ENCODE peak calls at places on chromosome 20, in four cellular contexts. U is suprapubic skin, N is sigmoid colon, D is psoas muscle. P is an unnamed sample.

GRCh38 chr20:37511605-37512275 is 9.3 kb upstream of the NNAT start:
- DNase-seq in D (no peak), N (peak; percentile 36), U (no peak), P (no peak)

GRCh38 chr20:14716251-14716650 is 378.8 kb upstream of the FLRT3 start:
- DNase-seq in U (no peak), D (no peak), N (no peak), P (no peak)

GRCh38 chr20:5445611-5446010 is 128.9 kb upstream of the PROKR2 start:
- DNase-seq in D (no peak), U (no peak), N (no peak), P (no peak)

GRCh38 chr20:61660559-61660958 is 405.1 kb downstream of the TAF4 start:
- DNase-seq in D (no peak), N (no peak), U (no peak), P (no peak)

GRCh38 chr20:6731951-6732580 is 35.4 kb upstream of the BMP2 start:
- DNase-seq in D (peak; percentile 52), N (peak; percentile 83), U (no peak), P (no peak)

GRCh38 chr20:48986899-48987298 is 59.2 kb upstream of the CSE1L start:
- DNase-seq in U (no peak), D (no peak), N (no peak), P (peak; percentile 18)

GRCh38 chr20:10857362-10858070 is 183.7 kb upstream of the JAG1 start:
- DNase-seq in D (no peak), N (no peak), U (no peak), P (peak; percentile 97)

GRCh38 chr20:35601021-35601973 is 14.3 kb upstream of the SPAG4 start:
- DNase-seq in U (peak; percentile 88), D (peak; percentile 77), N (peak; percentile 91), P (peak; percentile 76)

GRCh38 chr20:24523661-24524060 is 54.2 kb downstream of the SYNDIG1 start:
- DNase-seq in U (no peak), N (no peak), D (no peak), P (no peak)

GRCh38 chr20:24018796-24019195 is 30.2 kb upstream of the GGTLC1 start:
- DNase-seq in U (no peak), N (no peak), D (no peak), P (no peak)

GRCh38 chr20:10448270-10449156 is 13.4 kb downstream of the SLX4IP start:
- DNase-seq in U (no peak), N (no peak), D (no peak), P (no peak)

GRCh38 chr20:51500311-51500710 is 42.2 kb downstream of the NFATC2 start:
- DNase-seq in U (peak; percentile 21), D (no peak), N (no peak), P (no peak)

GRCh38 chr20:33131949-33132822 is 35.8 kb upstream of the BPIFA2 start:
- DNase-seq in D (no peak), U (no peak), N (no peak), P (no peak)

GRCh38 chr20:17612975-17613327 is 43.1 kb downstream of the DSTN start:
- DNase-seq in D (no peak), U (no peak), N (no peak), P (no peak)

GRCh38 chr20:6122111-6122872 is 538 bp downstream of the FERMT1 start:
- DNase-seq in D (no peak), U (no peak), N (no peak), P (peak; percentile 45)

GRCh38 chr20:34017610-34018009 is 23.9 kb downstream of the RALY start:
- DNase-seq in U (no peak), N (no peak), D (no peak), P (no peak)

GRCh38 chr20:32155017-32155965 is 45.8 kb downstream of the TM9SF4 start:
- DNase-seq in U (peak; percentile 89), N (peak; percentile 87), D (peak; percentile 90), P (peak; percentile 41)

GRCh38 chr20:20712004-20712473 is 405 bp downstream of the RALGAPA2 start:
- DNase-seq in N (no peak), D (no peak), U (no peak), P (no peak)

GRCh38 chr20:62580052-62580451 is 62.3 kb upstream of the SLCO4A1 start:
- DNase-seq in N (no peak), D (no peak), U (no peak), P (peak; percentile 36)

GRCh38 chr20:19915111-19915798 is 101.9 kb upstream of the NAA20 start:
- DNase-seq in D (no peak), N (no peak), U (no peak), P (no peak)

GRCh38 chr20:31694842-31695593 is 27.6 kb downstream of the BCL2L1 start:
- DNase-seq in N (no peak), D (no peak), U (no peak), P (no peak)

GRCh38 chr20:58408603-58409246 is 19.7 kb downstream of the VAPB start:
- DNase-seq in D (no peak), U (no peak), N (no peak), P (no peak)

GRCh38 chr20:12593342-12593741 is 415.4 kb upstream of the SPTLC3 start:
- DNase-seq in N (no peak), U (no peak), D (no peak), P (no peak)

GRCh38 chr20:57613481-57613921 is 6.7 kb downstream of the ZBP1 start:
- DNase-seq in D (no peak), N (no peak), U (peak; percentile 67), P (no peak)

DNA sequence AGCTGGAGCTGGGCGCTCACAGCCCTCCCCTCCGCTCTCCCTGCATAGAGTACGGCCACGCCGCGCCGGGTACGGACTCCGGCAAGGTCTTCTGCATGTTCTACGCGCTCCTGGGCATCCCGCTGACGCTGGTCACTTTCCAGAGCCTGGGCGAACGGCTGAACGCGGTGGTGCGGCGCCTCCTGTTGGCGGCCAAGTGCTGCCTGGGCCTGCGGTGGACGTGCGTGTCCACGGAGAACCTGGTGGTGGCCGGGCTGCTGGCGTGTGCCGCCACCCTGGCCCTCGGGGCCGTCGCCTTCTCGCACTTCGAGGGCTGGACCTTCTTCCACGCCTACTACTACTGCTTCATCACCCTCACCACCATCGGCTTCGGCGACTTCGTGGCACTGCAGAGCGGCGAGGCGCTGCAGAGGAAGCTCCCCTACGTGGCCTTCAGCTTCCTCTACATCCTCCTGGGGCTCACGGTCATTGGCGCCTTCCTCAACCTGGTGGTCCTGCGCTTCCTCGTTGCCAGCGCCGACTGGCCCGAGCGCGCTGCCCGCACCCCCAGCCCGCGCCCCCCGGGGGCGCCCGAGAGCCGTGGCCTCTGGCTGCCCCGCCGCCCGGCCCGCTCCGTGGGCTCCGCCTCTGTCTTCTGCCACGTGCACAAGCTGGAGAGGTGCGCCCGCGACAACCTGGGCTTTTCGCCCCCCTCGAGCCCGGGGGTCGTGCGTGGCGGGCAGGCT is 4.6 kb downstream of the KCNK15 start:
- DNase-seq in D (no peak), N (no peak), U (no peak), P (no peak)
- H3K4me3 ChIP-seq in D (peak overlapping the region; percentile 22), N (no peak overlapping the region), U (no peak overlapping the region), P (peak overlapping the region; percentile 28)

DNA sequence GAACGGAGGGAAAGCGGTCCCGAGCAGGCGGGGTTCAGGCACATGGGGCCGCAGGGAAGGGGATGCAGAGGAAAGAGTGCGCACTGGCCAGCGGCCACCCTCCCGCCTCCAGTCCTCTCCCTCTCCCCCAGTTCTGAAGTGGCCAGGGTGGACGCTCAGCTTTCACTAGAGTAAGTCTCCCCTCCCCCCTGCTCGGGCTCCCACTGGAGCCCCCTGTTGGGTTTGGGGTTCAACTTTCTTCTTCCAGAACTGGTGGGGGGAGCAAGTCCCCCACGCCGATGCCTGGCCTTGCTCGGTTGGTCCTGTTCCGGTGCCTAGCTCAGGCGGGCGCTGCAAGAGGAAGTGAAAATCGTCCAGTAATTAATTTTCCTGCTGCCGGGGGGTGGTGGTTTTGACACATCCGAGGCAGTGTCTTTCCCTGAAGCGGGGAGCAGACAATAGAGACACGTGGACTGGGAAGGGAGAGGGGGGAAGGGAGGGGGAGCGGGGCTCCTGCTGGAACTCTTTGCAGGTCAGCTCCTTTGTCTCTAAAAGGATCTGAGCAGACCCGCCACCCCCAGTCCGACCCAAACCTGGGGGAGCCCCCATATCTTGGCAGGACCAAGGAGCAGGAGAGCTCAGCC is 824 bp upstream of the SCRT2 start:
- DNase-seq in N (no peak), U (no peak), D (no peak), P (no peak)
- H3K4me3 ChIP-seq in N (no peak overlapping the region), U (no peak overlapping the region), D (no peak overlapping the region), P (no peak overlapping the region)

GRCh38 chr20:2691127-2691526 is 1.5 kb upstream of the EBF4 start:
- DNase-seq in U (peak; percentile 58), D (no peak), N (no peak), P (no peak)
- H3K4me3 ChIP-seq in U (no peak overlapping the region), D (no peak overlapping the region), N (no peak overlapping the region), P (no peak overlapping the region)

DNA sequence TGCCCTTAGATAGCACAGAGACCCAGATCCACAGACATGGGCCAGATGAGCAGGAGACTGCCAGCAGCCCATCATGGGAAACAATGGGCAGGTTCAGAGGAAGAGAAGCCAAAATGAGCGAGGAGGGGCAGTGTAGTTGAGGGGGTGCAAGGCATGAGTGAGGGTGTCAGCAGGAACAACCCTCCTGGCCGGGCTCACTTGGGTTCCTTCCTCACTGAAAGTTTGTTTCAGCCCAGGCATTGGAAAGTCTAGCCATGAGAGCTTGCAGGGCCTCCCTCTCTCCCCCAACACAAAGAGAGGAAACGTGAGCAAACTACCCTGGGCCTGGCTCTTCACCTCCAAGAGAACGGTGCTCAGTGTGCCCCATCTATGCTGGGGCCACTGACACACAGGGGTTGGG is 48.0 kb downstream of the CDH26 start:
- DNase-seq in N (no peak), U (no peak), D (no peak), P (no peak)
- H3K4me3 ChIP-seq in N (no peak overlapping the region), U (no peak overlapping the region), D (no peak overlapping the region), P (no peak overlapping the region)

P was measured in A549.